ENCODE peak calls at places on chromosomes 6 and 20, in four cellular contexts. V is NCI-H2171 treated with DMSO at 0.1 percent for 48 hours, S is amniotic stem cell, T is COR-L47. Y is an unnamed sample.

GRCh38 chr6:162056745-162057144 is 670.8 kb downstream of the PRKN start:
- DNase-seq in V (no peak), S (no peak), T (no peak), Y (peak)

GRCh38 chr6:56072856-56073255 is 174.5 kb downstream of the COL21A1 start:
- DNase-seq in V (no peak), S (no peak), T (no peak), Y (no peak)

GRCh38 chr20:17938889-17939619 is 29.5 kb downstream of the SNX5 start:
- DNase-seq in V (peak), S (peak), T (peak), Y (peak)

GRCh38 chr20:23528867-23529431 is 38.0 kb downstream of the CST8 start:
- DNase-seq in V (no peak), S (no peak), T (no peak), Y (peak)

GRCh38 chr6:167350731-167351655 is 26.1 kb downstream of the TTLL2 start:
- DNase-seq in V (peak), S (no peak), T (peak), Y (peak)

GRCh38 chr20:45066372-45066771 is 34.6 kb downstream of the KCNS1 start:
- DNase-seq in V (no peak), S (no peak), T (no peak), Y (no peak)

GRCh38 chr20:57808266-57808866 is 98.6 kb upstream of the PMEPA1 start:
- DNase-seq in V (no peak), S (no peak), T (no peak), Y (no peak)

GRCh38 chr6:137738197-137738596 is 128.9 kb upstream of the TNFAIP3 start:
- DNase-seq in V (no peak), S (no peak), T (no peak), Y (no peak)